ENCODE peak calls at places on chromosome 2, in four cellular contexts. Q, P, E and T are unnamed samples.

GRCh38 chr2:130834923-130835765 is 1.6 kb upstream of the ARHGEF4 start:
- DNase-seq in E (no peak), P (no peak), Q (no peak), T (no peak)

GRCh38 chr2:17877811-17878221 is 651 bp upstream of the KCNS3 start:
- DNase-seq in P (no peak), E (peak; percentile 27), Q (peak; percentile 51), T (no peak)

GRCh38 chr2:42787424-42787787 is 5.0 kb downstream of the HAAO start:
- DNase-seq in E (no peak), P (peak; percentile 5), Q (no peak), T (no peak)

GRCh38 chr2:138030459-138030858 is 66.2 kb downstream of the HNMT start:
- DNase-seq in P (no peak), E (no peak), Q (peak; percentile 8), T (no peak)

GRCh38 chr2:44515416-44515815 is 153.7 kb downstream of the CAMKMT start:
- DNase-seq in Q (peak; percentile 45), P (no peak), E (no peak), T (no peak)

GRCh38 chr2:134926231-134926931 is 7.8 kb downstream of the CCNT2 start:
- DNase-seq in E (no peak), P (no peak), Q (peak; percentile 14), T (no peak)

GRCh38 chr2:99242151-99242550 is 13.3 kb downstream of the LYG2 start:
- DNase-seq in Q (no peak), P (no peak), E (no peak), T (no peak)

GRCh38 chr2:239278941-239279365 is 121.9 kb downstream of the HDAC4 start:
- DNase-seq in P (peak; percentile 8), Q (peak; percentile 52), E (peak; percentile 58), T (peak; percentile 65)

GRCh38 chr2:161708350-161708974 is 84.2 kb downstream of the SLC4A10 start:
- DNase-seq in E (no peak), Q (no peak), P (no peak), T (no peak)

GRCh38 chr2:240507778-240508251 is 50.0 kb downstream of the ANKMY1 start:
- DNase-seq in E (no peak), Q (no peak), P (no peak), T (no peak)

GRCh38 chr2:145015561-145015960 is 495.6 kb upstream of the ZEB2 start:
- DNase-seq in P (no peak), Q (no peak), E (no peak), T (no peak)

GRCh38 chr2:8424997-8425900 is 256.6 kb upstream of the ID2 start:
- DNase-seq in P (no peak), E (no peak), Q (no peak), T (peak; percentile 44)

GRCh38 chr2:28717339-28717758 is 34.3 kb upstream of the PPP1CB start:
- DNase-seq in Q (peak; percentile 84), E (peak; percentile 60), P (peak; percentile 48), T (peak; percentile 77)

GRCh38 chr2:7878786-7879515 is 802.9 kb upstream of the ID2 start:
- DNase-seq in P (no peak), E (no peak), Q (no peak), T (no peak)

GRCh38 chr2:177579486-177580036 is 187.0 kb downstream of the AGPS start:
- DNase-seq in Q (no peak), E (no peak), P (no peak), T (no peak)

GRCh38 chr2:197113221-197113831 is 186.8 kb upstream of the PGAP1 start:
- DNase-seq in Q (peak; percentile 55), P (no peak), E (peak; percentile 23), T (no peak)

GRCh38 chr2:238216651-238217184 is 13.2 kb upstream of the ILKAP start:
- DNase-seq in Q (no peak), P (no peak), E (no peak), T (no peak)

GRCh38 chr2:68594674-68595492 is 48.5 kb upstream of the PROKR1 start:
- DNase-seq in Q (peak; percentile 74), E (peak; percentile 61), P (no peak), T (no peak)

GRCh38 chr2:174336403-174337336 is 1.9 kb downstream of the SP9 start:
- DNase-seq in P (no peak), Q (no peak), E (no peak), T (no peak)

GRCh38 chr2:73386894-73387636 is 1.4 kb downstream of the ALMS1 start:
- DNase-seq in E (no peak), Q (no peak), P (no peak), T (no peak)

GRCh38 chr2:71831208-71831577 is 316.5 kb downstream of the CYP26B1 start:
- DNase-seq in P (no peak), Q (peak; percentile 92), E (peak; percentile 89), T (no peak)

GRCh38 chr2:127046579-127046978 is 60.4 kb downstream of the BIN1 start:
- DNase-seq in E (no peak), P (no peak), Q (no peak), T (peak; percentile 40)

GRCh38 chr2:45132551-45132950 is 123.3 kb upstream of the SIX2 start:
- DNase-seq in Q (no peak), E (no peak), P (no peak), T (no peak)